ENCODE peak calls at places on chromosomes 12 and 14, in five cellular contexts. L, U, F, E and K are unnamed samples.

GRCh38 chr14:93286212-93286890 is 46.5 kb downstream of the BTBD7 start:
- DNase-seq in L (no peak), E (no peak), U (no peak), F (no peak), K (no peak)

GRCh38 chr14:24297190-24297964 is 2.2 kb downstream of the DHRS1 start:
- DNase-seq in U (peak), E (no peak), L (no peak), F (no peak), K (no peak)

GRCh38 chr14:31880935-31881334 is 196.2 kb upstream of the ARHGAP5 start:
- DNase-seq in E (no peak), L (no peak), F (no peak), U (no peak), K (no peak)

GRCh38 chr12:57218030-57218853 is 1.6 kb downstream of the NXPH4 start:
- DNase-seq in E (no peak), U (no peak), F (no peak), L (no peak), K (no peak)

GRCh38 chr12:118034429-118035193 is 18.1 kb downstream of the RFC5 start:
- DNase-seq in E (no peak), F (no peak), U (peak), L (no peak), K (no peak)

GRCh38 chr12:64696065-64696741 is 63.0 kb downstream of the GNS start:
- DNase-seq in U (peak), L (no peak), E (no peak), F (no peak), K (no peak)

GRCh38 chr12:46110928-46111699 is 120.7 kb upstream of the SCAF11 start:
- DNase-seq in U (peak), F (no peak), L (no peak), E (no peak), K (no peak)

GRCh38 chr12:48980389-48980952 is 2.3 kb downstream of the WNT1 start:
- DNase-seq in L (peak), U (no peak), F (peak), E (peak), K (no peak)

GRCh38 chr14:65976771-65977170 is 509.4 kb upstream of the CCDC196 start:
- DNase-seq in F (no peak), E (no peak), U (no peak), L (no peak), K (no peak)

GRCh38 chr12:69067713-69068112 is 134.7 kb upstream of the CPM start:
- DNase-seq in L (no peak), U (no peak), F (no peak), E (no peak), K (no peak)

GRCh38 chr14:89442280-89442679 is 25.2 kb upstream of the FOXN3 start:
- DNase-seq in F (no peak), L (no peak), E (no peak), U (no peak), K (no peak)

GRCh38 chr12:2794261-2794735 is 472 bp upstream of the FKBP4 start:
- DNase-seq in L (peak), U (no peak), F (peak), E (peak), K (no peak)

GRCh38 chr12:65881348-65881961 is 57.2 kb downstream of the HMGA2 start:
- DNase-seq in U (no peak), E (no peak), L (no peak), F (no peak), K (no peak)

GRCh38 chr12:70581199-70581598 is 56.0 kb downstream of the PTPRB start:
- DNase-seq in U (no peak), E (no peak), F (no peak), L (no peak), K (no peak)

GRCh38 chr14:105281354-105282097 is 19.3 kb downstream of the BRF1 start:
- DNase-seq in U (no peak), E (peak), F (peak), L (no peak), K (no peak)

GRCh38 chr14:27050195-27050594 is 452.4 kb upstream of the NOVA1 start:
- DNase-seq in U (no peak), L (no peak), E (no peak), F (no peak), K (no peak)

GRCh38 chr12:75850751-75851462 is 180.7 kb downstream of the PHLDA1 start:
- DNase-seq in U (peak), E (no peak), L (no peak), F (no peak), K (no peak)

GRCh38 chr12:116717466-116718457 is 20.1 kb downstream of the SPRING1 start:
- DNase-seq in U (peak), L (no peak), F (peak), E (no peak), K (no peak)

GRCh38 chr12:12992418-12993175 is 7.5 kb downstream of the HEBP1 start:
- DNase-seq in E (no peak), F (no peak), L (no peak), U (no peak), K (peak)